ENCODE peak calls at places on chromosome 7, in ten cellular contexts. F is NT2/D1; P is CD8-positive, alpha-beta T cell; Q is Panc1; R is fibroblast of lung; N is left ventricle myocardium inferior; W is body of pancreas; L is A673; D is neural progenitor cell; V is mesendoderm. Z is an unnamed sample.

GRCh38 chr7:45872116-45873034 is 507 bp downstream of the CCDC201 start:
- DNase-seq in F (peak; percentile 32), P (no peak), Q (no peak), R (no peak), N (no peak), W (no peak), L (peak; percentile 11), D (peak; percentile 56), V (peak; percentile 58), Z (no peak)

GRCh38 chr7:143362126-143362961 is at the start of gene FAM131B:
- DNase-seq in F (no peak), P (peak; percentile 55), Q (no peak), R (no peak), N (no peak), W (no peak), L (peak; percentile 19), D (peak; percentile 83), V (no peak), Z (no peak)

GRCh38 chr7:83410989-83411591 is 237.8 kb downstream of the SEMA3E start:
- DNase-seq in F (peak; percentile 57), P (no peak), Q (peak; percentile 61), R (peak; percentile 77), N (no peak), W (peak; percentile 50), L (peak; percentile 58), D (peak; percentile 74), V (peak; percentile 58), Z (no peak)

GRCh38 chr7:19107392-19108147 is 9.9 kb downstream of the TWIST1 start:
- DNase-seq in F (peak; percentile 46), P (no peak), Q (no peak), R (peak; percentile 70), N (no peak), W (no peak), L (peak; percentile 76), D (peak; percentile 66), V (peak; percentile 83), Z (no peak)

GRCh38 chr7:130598056-130598455 is 70.5 kb downstream of the COPG2 start:
- DNase-seq in F (no peak), P (no peak), Q (no peak), R (no peak), N (no peak), W (no peak), L (no peak), D (no peak), V (no peak), Z (no peak)

GRCh38 chr7:148045521-148045920 is 545.0 kb upstream of the C7orf33 start:
- DNase-seq in F (no peak), P (no peak), Q (no peak), R (no peak), N (no peak), W (peak; percentile 19), L (peak; percentile 57), D (no peak), V (no peak), Z (no peak)

GRCh38 chr7:26153246-26153822 is 1.3 kb downstream of the NFE2L3 start:
- DNase-seq in F (peak; percentile 57), P (no peak), Q (no peak), R (peak; percentile 24), N (no peak), W (no peak), L (no peak), D (peak; percentile 18), V (peak; percentile 76), Z (no peak)

GRCh38 chr7:50982626-50983025 is 199.9 kb upstream of the GRB10 start:
- DNase-seq in F (peak; percentile 48), P (no peak), Q (no peak), R (no peak), N (no peak), W (no peak), L (no peak), D (peak; percentile 26), V (peak; percentile 70), Z (no peak)

GRCh38 chr7:74217455-74218342 is 7.9 kb downstream of the LAT2 start:
- DNase-seq in F (no peak), P (no peak), Q (no peak), R (no peak), N (no peak), W (no peak), L (no peak), D (no peak), V (no peak), Z (no peak)

GRCh38 chr7:74212661-74213060 is 2.9 kb downstream of the LAT2 start:
- DNase-seq in F (no peak), P (no peak), Q (no peak), R (no peak), N (no peak), W (no peak), L (no peak), D (no peak), V (no peak), Z (no peak)

GRCh38 chr7:74216361-74216761 is 6.6 kb downstream of the LAT2 start:
- DNase-seq in F (no peak), P (no peak), Q (no peak), R (no peak), N (no peak), W (no peak), L (no peak), D (no peak), V (no peak), Z (no peak)

GRCh38 chr7:74215921-74216320 is 6.1 kb downstream of the LAT2 start:
- DNase-seq in F (no peak), P (no peak), Q (no peak), R (no peak), N (no peak), W (no peak), L (no peak), D (no peak), V (no peak), Z (no peak)

DNA sequence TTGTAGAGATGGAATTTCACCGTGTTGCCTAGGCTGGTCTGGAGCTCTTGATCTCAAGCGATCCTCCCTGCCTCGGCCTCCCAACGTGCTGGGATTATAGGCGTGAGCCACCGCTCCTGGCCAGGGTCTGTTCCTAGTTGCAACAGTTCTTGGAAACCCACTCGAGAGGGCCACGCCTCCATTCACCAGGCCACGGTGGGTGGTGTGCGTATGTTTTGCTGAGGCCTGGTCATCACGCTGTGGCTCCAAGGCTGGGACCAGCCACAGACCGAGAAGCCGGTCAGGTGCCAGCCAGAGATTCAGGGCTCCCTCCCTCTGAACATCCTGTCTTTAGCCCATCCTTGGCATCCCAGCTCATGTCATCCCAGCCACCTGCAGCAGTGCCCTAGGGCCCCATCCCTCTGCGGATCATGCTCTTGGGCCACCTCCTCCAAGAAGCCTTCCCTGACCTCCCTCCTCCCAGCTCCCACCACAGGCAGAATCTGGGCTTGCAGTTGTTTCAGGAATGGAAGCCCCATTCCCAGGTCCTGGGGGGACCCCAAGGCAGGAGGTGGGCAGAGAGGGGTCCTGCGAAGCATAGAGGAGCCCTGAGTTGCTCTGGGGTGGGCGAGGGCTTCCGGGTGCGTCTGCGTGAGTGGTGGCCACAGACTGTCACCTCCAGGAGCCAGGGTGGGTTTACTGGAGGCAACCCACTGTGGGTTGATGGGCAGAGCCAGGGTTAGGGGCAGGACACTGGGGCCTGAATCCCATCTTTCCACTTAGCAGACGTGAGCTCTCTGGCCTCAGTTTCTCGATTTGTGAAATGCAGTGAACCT is 5.2 kb downstream of the LAT2 start:
- DNase-seq in F (no peak), P (no peak), Q (no peak), R (no peak), N (no peak), W (no peak), L (no peak), D (peak; percentile 24), V (no peak), Z (no peak)
- H3K4me1 ChIP-seq in F (peaks cover 8% of the 10 kb centered on the region), P (peaks cover 12% of the 10 kb centered on the region), Q (peaks cover 6% of the 10 kb centered on the region), R (peaks cover 1% of the 10 kb centered on the region), N (no peaks in the 10 kb centered on the region), W (no peaks in the 10 kb centered on the region), L (no peaks in the 10 kb centered on the region), D (no peaks in the 10 kb centered on the region), V (no peaks in the 10 kb centered on the region), Z (no peaks in the 10 kb centered on the region)

GRCh38 chr7:27992092-27992491 is 188.5 kb downstream of the JAZF1 start:
- DNase-seq in F (no peak), P (no peak), Q (no peak), R (peak; percentile 47), N (no peak), W (no peak), L (no peak), D (no peak), V (no peak), Z (no peak)

GRCh38 chr7:27995228-27995627 is 185.4 kb downstream of the JAZF1 start:
- DNase-seq in F (no peak), P (no peak), Q (no peak), R (no peak), N (no peak), W (no peak), L (no peak), D (no peak), V (no peak), Z (no peak)

GRCh38 chr7:27991006-27991528 is 189.5 kb downstream of the JAZF1 start:
- DNase-seq in F (no peak), P (no peak), Q (no peak), R (no peak), N (no peak), W (no peak), L (no peak), D (no peak), V (no peak), Z (no peak)

GRCh38 chr7:27994639-27995038 is 186.0 kb downstream of the JAZF1 start:
- DNase-seq in F (no peak), P (no peak), Q (no peak), R (no peak), N (no peak), W (no peak), L (peak; percentile 90), D (no peak), V (no peak), Z (no peak)

DNA sequence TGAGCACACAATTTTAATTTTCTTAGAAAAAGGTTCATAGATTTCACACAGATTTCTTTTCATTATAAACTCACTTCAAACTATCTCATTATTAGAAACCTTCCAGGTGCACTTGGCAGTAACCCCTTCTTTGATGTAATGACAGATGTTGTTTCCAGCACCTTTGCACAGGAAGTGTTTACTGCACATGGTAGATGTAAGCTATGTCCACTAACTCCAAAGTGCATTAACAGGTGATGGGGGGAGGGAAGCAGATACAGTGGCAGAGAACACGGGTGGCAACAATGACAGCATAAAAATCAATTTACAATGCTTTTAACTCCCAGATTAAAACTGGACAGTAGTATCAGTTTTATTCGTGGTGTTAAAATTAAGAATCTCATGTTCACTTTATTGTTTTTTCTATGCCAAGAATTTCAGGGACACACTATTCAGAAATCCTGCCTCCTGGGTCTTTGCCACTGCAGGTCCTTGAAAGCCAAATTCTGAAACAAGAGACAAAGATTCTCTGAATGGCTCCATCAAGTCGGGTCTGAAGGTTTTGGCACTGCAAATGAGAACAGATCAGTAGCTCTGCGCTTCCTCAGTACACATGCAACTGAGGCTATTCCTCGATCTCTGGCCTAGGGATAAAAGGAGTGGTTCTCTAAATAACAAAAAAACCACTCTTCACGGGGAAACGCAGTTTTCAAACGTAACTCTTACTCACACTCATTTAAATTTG is 187.7 kb downstream of the JAZF1 start:
- DNase-seq in F (no peak), P (no peak), Q (no peak), R (no peak), N (no peak), W (no peak), L (no peak), D (no peak), V (no peak), Z (peak; percentile 27)
- H3K4me1 ChIP-seq in F (no peaks in the 10 kb centered on the region), P (no peaks in the 10 kb centered on the region), Q (peaks cover 28% of the 10 kb centered on the region), R (peaks cover 2% of the 10 kb centered on the region), N (peaks cover 41% of the 10 kb centered on the region), W (peaks cover 12% of the 10 kb centered on the region), L (peaks cover 10% of the 10 kb centered on the region), D (peaks cover 9% of the 10 kb centered on the region), V (no peaks in the 10 kb centered on the region), Z (peaks cover 29% of the 10 kb centered on the region)

GRCh38 chr7:94420321-94420720 is 25.6 kb downstream of the COL1A2 start:
- DNase-seq in F (no peak), P (no peak), Q (no peak), R (no peak), N (no peak), W (no peak), L (no peak), D (no peak), V (no peak), Z (no peak)

GRCh38 chr7:94421711-94422110 is 27.0 kb downstream of the COL1A2 start:
- DNase-seq in F (no peak), P (no peak), Q (no peak), R (no peak), N (no peak), W (no peak), L (no peak), D (no peak), V (no peak), Z (no peak)

GRCh38 chr7:94417261-94417660 is 22.6 kb downstream of the COL1A2 start:
- DNase-seq in F (no peak), P (no peak), Q (no peak), R (no peak), N (no peak), W (no peak), L (no peak), D (no peak), V (no peak), Z (no peak)

GRCh38 chr7:94417921-94418320 is 23.2 kb downstream of the COL1A2 start:
- DNase-seq in F (no peak), P (no peak), Q (no peak), R (no peak), N (no peak), W (no peak), L (peak; percentile 23), D (no peak), V (no peak), Z (no peak)

DNA sequence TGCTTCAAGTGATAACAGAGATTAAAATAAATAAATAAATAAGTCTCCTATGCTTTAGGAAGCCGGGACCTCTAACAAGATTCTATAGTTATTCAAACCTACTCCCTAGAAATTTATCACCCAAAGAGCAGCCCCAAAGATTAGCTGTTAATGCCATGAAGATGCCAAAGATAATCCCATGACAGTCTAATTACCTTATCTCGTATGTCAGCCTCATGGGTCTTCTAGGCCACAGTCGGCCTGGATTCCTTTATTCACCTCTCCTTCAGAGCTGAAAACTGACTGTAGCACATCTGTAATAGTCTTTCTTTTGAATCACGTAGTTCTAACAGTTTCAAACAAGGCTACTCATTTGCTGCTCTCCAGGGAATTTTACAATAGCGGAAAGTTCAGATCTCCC is 24.2 kb downstream of the COL1A2 start:
- DNase-seq in F (no peak), P (no peak), Q (no peak), R (no peak), N (no peak), W (no peak), L (no peak), D (no peak), V (peak; percentile 69), Z (no peak)
- H3K4me1 ChIP-seq in F (no peaks in the 10 kb centered on the region), P (no peaks in the 10 kb centered on the region), Q (no peaks in the 10 kb centered on the region), R (peaks cover 27% of the 10 kb centered on the region), N (no peaks in the 10 kb centered on the region), W (no peaks in the 10 kb centered on the region), L (peaks cover 4% of the 10 kb centered on the region), D (no peaks in the 10 kb centered on the region), V (no peaks in the 10 kb centered on the region), Z (no peaks in the 10 kb centered on the region)

GRCh38 chr7:117085275-117085674 is 132.0 kb downstream of the ST7 start:
- DNase-seq in F (no peak), P (no peak), Q (no peak), R (peak; percentile 24), N (no peak), W (no peak), L (no peak), D (no peak), V (no peak), Z (no peak)
- H3K4me1 ChIP-seq in F (no peaks in the 10 kb centered on the region), P (peaks cover 15% of the 10 kb centered on the region), Q (no peaks in the 10 kb centered on the region), R (peaks cover 2% of the 10 kb centered on the region), N (peaks cover 55% of the 10 kb centered on the region), W (peaks cover 23% of the 10 kb centered on the region), L (peaks cover 10% of the 10 kb centered on the region), D (peaks cover 7% of the 10 kb centered on the region), V (no peaks in the 10 kb centered on the region), Z (peaks cover 29% of the 10 kb centered on the region)